ENCODE peak calls at places on chromosomes 7 and 10, in five cellular contexts. E is ovary, O is brain microvascular endothelial cell, W is foreskin fibroblast, P is B cell. Y is an unnamed sample.
A peak's percentile ranks its signal among the peaks of the same experiment; 100 is the strongest.

GRCh38 chr10:7610651-7611389 is 55.9 kb downstream of the ITIH5 start:
- DNase-seq in E (peak; percentile 60), O (no peak), W (no peak), P (no peak), Y (no peak)

GRCh38 chr7:135207739-135208416 is 3.4 kb downstream of the WDR91 start:
- DNase-seq in E (no peak), O (no peak), W (no peak), P (no peak), Y (no peak)

GRCh38 chr7:148535227-148535626 is 55.3 kb upstream of the C7orf33 start:
- DNase-seq in E (no peak), O (no peak), W (no peak), P (no peak), Y (no peak)

GRCh38 chr7:116283595-116284204 is 73.4 kb downstream of the TES start:
- DNase-seq in E (no peak), O (no peak), W (no peak), P (no peak), Y (no peak)

GRCh38 chr10:112026438-112026837 is 157.1 kb downstream of the GPAM start:
- DNase-seq in E (no peak), O (no peak), W (no peak), P (no peak), Y (no peak)

GRCh38 chr7:103685646-103686418 is 239.8 kb upstream of the SLC26A5 start:
- DNase-seq in E (no peak), O (no peak), W (no peak), P (no peak), Y (no peak)

GRCh38 chr7:42843209-42843800 is 68.6 kb downstream of the C7orf25 start:
- DNase-seq in E (peak; percentile 30), O (peak; percentile 44), W (peak; percentile 27), P (no peak), Y (no peak)

GRCh38 chr10:34049887-34050286 is 715.4 kb upstream of the NRP1 start:
- DNase-seq in E (no peak), O (peak; percentile 77), W (no peak), P (no peak), Y (no peak)

GRCh38 chr10:103554488-103555320 is 61.2 kb downstream of the NEURL1 start:
- DNase-seq in E (peak; percentile 52), O (peak; percentile 31), W (peak; percentile 47), P (no peak), Y (no peak)

GRCh38 chr7:93622036-93622714 is 47.7 kb upstream of the CALCR start:
- DNase-seq in E (no peak), O (peak; percentile 37), W (peak; percentile 3), P (no peak), Y (no peak)

GRCh38 chr10:133357293-133358151 is at the start of gene FUOM:
- DNase-seq in E (peak; percentile 58), O (peak; percentile 44), W (peak; percentile 45), P (peak; percentile 99), Y (no peak)

GRCh38 chr7:4085937-4086691 is 596.0 kb upstream of the FOXK1 start:
- DNase-seq in E (no peak), O (no peak), W (no peak), P (no peak), Y (no peak)

GRCh38 chr10:114195079-114195478 is 15.9 kb downstream of the TDRD1 start:
- DNase-seq in E (no peak), O (no peak), W (no peak), P (no peak), Y (peak; percentile 52)

DNA sequence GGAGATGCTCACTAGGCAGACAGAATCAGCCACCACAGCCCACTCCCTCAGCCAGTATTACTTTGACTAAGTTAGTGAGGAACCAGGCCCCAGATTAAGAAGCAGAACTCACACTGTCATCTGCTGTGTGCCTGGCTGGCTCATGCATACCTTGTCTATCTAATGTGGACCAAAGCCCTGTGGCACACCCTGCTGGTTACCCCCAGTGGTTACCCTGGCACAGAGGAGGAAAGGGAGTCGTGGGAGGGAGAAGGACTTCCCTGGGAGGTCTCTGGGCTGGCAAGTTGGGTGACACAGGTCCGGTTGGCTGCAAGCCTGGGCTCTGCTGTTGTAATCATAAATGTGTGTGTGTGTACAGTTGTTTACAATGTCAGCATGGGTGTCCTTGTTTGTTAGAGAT is 7.5 kb upstream of the SH2D4B start:
- DNase-seq in E (no peak), O (peak; percentile 22), W (no peak), P (no peak), Y (no peak)
- TF ChIP-seq CTCF in E (no peak), O (peak; percentile 50), W (peak; percentile 26), P (no peak), Y (no peak)

DNA sequence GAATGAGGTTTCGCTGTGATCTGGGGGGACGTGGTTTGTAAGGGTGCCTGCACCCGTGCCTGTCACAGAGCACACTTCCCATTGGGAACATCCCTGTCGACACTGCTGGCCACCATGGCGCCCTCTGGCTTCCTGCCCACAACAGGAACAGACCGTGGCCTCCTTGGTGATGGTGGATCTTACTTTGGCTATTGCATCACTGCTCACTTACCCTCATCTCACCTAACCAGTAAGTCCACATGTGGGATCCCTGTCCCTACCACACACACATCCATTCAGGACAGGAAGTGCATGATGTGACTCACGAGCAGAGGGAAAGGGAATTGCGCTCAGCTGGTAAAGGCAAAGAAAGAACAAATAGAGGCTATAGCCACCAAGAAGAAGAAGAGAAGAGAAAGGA is 26.2 kb upstream of the SEC61G start:
- DNase-seq in E (no peak), O (no peak), W (no peak), P (no peak), Y (no peak)
- TF ChIP-seq CTCF in E (no peak), O (no peak), W (no peak), P (no peak), Y (no peak)

GRCh38 chr7:22093003-22093402 is 147.3 kb upstream of the CDCA7L start:
- DNase-seq in E (no peak), O (peak; percentile 10), W (no peak), P (no peak), Y (no peak)
- TF ChIP-seq CTCF in E (no peak), O (no peak), W (no peak), P (no peak), Y (no peak)

DNA sequence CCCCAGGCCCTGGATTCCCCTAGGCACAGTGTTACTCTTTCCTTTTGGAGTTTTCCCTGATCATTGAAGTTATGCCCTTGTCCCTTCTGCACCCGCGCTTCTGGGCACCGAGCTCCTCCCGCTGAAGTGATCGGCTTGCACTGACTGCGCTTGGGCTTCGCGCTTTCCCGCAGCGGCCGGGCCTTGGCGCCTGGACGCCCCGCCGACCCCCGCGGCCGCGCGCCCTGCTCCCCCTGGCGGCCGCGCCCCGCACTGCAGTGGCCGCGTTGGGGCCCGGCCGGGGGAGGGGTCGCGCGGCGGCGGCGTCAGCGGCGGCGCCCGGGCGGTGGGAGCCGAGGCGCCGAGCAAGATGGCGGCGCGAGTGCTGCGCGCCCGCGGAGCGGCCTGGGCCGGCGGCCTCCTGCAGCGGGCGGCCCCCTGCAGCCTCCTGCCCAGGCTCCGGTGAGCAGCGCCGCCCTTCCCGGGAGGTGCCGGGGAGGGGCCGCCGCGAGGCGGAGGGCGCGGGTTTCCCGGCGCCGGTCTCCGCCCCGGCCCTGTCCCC is at the start of gene NIPSNAP2:
- DNase-seq in E (peak; percentile 51), O (peak; percentile 20), W (peak; percentile 37), P (peak; percentile 93), Y (no peak)
- TF ChIP-seq CTCF in E (peak; percentile 49), O (peak; percentile 33), W (no peak), P (peak; percentile 58), Y (peak; percentile 55)